ENCODE peak calls at places on chromosome 4, in ten cellular contexts. E is naive thymus-derived CD4-positive, alpha-beta T cell; B is NCI-H748 treated with DMSO at 0.1 percent for 48 hours; X is NCI-H510A; H is ELR; F is GM20000; C is astrocyte of the spinal cord; V is cerebellar cortex; D is Right ventricle myocardium superior; S is NCI-H2081. I is an unnamed sample.

GRCh38 chr4:168528131-168528949 is 31.5 kb downstream of the PALLD start:
- DNase-seq in X (no peak), H (peak), V (no peak), D (no peak), C (peak), B (no peak), S (no peak), F (no peak), E (no peak), I (no peak)

GRCh38 chr4:60944070-60944469 is 256.1 kb upstream of the ADGRL3 start:
- DNase-seq in H (no peak), D (no peak), F (no peak), B (peak), E (no peak), V (no peak), S (no peak), X (peak), C (no peak), I (peak)

GRCh38 chr4:26300314-26301307 is 20.2 kb upstream of the RBPJ start:
- DNase-seq in B (no peak), X (no peak), F (no peak), H (peak), D (no peak), C (no peak), E (no peak), V (peak), S (no peak), I (no peak)

GRCh38 chr4:95267081-95267480 is 281.7 kb downstream of the UNC5C start:
- DNase-seq in S (no peak), E (no peak), C (peak), F (no peak), D (no peak), H (peak), B (no peak), V (no peak), X (no peak), I (no peak)

GRCh38 chr4:183436417-183436816 is 8.0 kb upstream of the CDKN2AIP start:
- DNase-seq in H (no peak), E (no peak), S (no peak), F (no peak), C (no peak), V (no peak), X (no peak), D (no peak), B (no peak), I (no peak)

GRCh38 chr4:89482248-89482647 is 174.6 kb upstream of the GPRIN3 start:
- DNase-seq in B (peak), S (peak), F (peak), V (peak), H (peak), C (peak), E (no peak), X (peak), D (no peak), I (peak)

GRCh38 chr4:147378780-147379179 is 102.1 kb upstream of the EDNRA start:
- DNase-seq in X (no peak), V (no peak), E (no peak), B (no peak), F (no peak), C (no peak), D (no peak), S (no peak), H (no peak), I (no peak)

GRCh38 chr4:141425124-141425523 is 204.4 kb downstream of the ZNF330 start:
- DNase-seq in F (no peak), S (no peak), V (no peak), C (peak), E (no peak), H (peak), D (no peak), X (no peak), B (no peak), I (no peak)

GRCh38 chr4:143254479-143255216 is 69.9 kb downstream of the USP38 start:
- DNase-seq in X (no peak), V (no peak), H (no peak), F (no peak), B (no peak), E (no peak), D (no peak), C (peak), S (no peak), I (no peak)

GRCh38 chr4:40552536-40552935 is 77.1 kb downstream of the RBM47 start:
- DNase-seq in E (no peak), D (no peak), C (peak), V (peak), X (no peak), F (no peak), H (no peak), S (no peak), B (no peak), I (no peak)

GRCh38 chr4:53640576-53641459 is 49.5 kb upstream of the LNX1 start:
- DNase-seq in S (no peak), H (no peak), X (peak), B (no peak), D (no peak), V (no peak), E (no peak), F (peak), C (no peak), I (peak)

GRCh38 chr4:148173397-148174017 is 268.7 kb downstream of the NR3C2 start:
- DNase-seq in D (no peak), H (peak), E (no peak), C (peak), B (no peak), F (no peak), X (no peak), S (no peak), V (no peak), I (no peak)

GRCh38 chr4:1411436-1412375 is 5.5 kb upstream of the NKX1-1 start:
- DNase-seq in X (no peak), D (peak), C (no peak), E (no peak), S (no peak), V (no peak), B (no peak), F (peak), H (no peak), I (no peak)

GRCh38 chr4:156330436-156331031 is 376.9 kb upstream of the CTSO start:
- DNase-seq in D (no peak), V (no peak), E (no peak), F (no peak), S (no peak), H (no peak), B (no peak), X (no peak), C (no peak), I (no peak)

GRCh38 chr4:23887989-23888388 is 1.9 kb downstream of the PPARGC1A start:
- DNase-seq in X (no peak), S (no peak), H (no peak), F (no peak), V (peak), E (no peak), D (no peak), B (no peak), C (no peak), I (no peak)

GRCh38 chr4:8355864-8356565 is 84.5 kb downstream of the ACOX3 start:
- DNase-seq in F (no peak), D (peak), B (no peak), E (no peak), V (no peak), S (no peak), H (no peak), X (no peak), C (peak), I (no peak)

GRCh38 chr4:81113024-81113423 is 82.5 kb downstream of the BMP3 start:
- DNase-seq in X (no peak), E (no peak), V (no peak), D (no peak), B (no peak), C (peak), F (no peak), S (no peak), H (no peak), I (no peak)

GRCh38 chr4:684611-685010 is 4.3 kb downstream of the SLC49A3 start:
- DNase-seq in B (no peak), X (no peak), F (no peak), H (no peak), V (no peak), E (no peak), D (peak), S (no peak), C (no peak), I (no peak)

GRCh38 chr4:40264995-40265909 is 68.4 kb downstream of the RHOH start:
- DNase-seq in F (peak), D (peak), H (no peak), X (peak), S (peak), B (no peak), E (no peak), C (peak), V (no peak), I (no peak)

GRCh38 chr4:20420916-20421315 is 169.2 kb downstream of the SLIT2 start:
- DNase-seq in V (no peak), E (no peak), S (no peak), H (no peak), C (no peak), F (no peak), B (no peak), X (no peak), D (no peak), I (no peak)

GRCh38 chr4:82798168-82799005 is at the start of gene SCD5:
- DNase-seq in H (peak), B (peak), S (peak), F (peak), D (peak), V (peak), C (peak), X (peak), E (peak), I (peak)

GRCh38 chr4:81380364-81380853 is 91.3 kb downstream of the RASGEF1B start:
- DNase-seq in H (no peak), X (no peak), V (no peak), F (no peak), C (no peak), B (no peak), D (no peak), S (no peak), E (no peak), I (no peak)

GRCh38 chr4:145734576-145735329 is 54.8 kb downstream of the C4orf51 start:
- DNase-seq in X (no peak), E (no peak), B (no peak), V (peak), S (no peak), H (peak), F (peak), D (peak), C (peak), I (no peak)

GRCh38 chr4:126738926-126739325 is 893.8 kb upstream of the INTU start:
- DNase-seq in X (no peak), V (no peak), F (no peak), D (no peak), S (no peak), E (no peak), H (peak), B (no peak), C (no peak), I (no peak)

GRCh38 chr4:148503681-148504080 is 61.5 kb upstream of the NR3C2 start:
- DNase-seq in B (no peak), C (no peak), F (no peak), X (no peak), E (no peak), D (no peak), V (no peak), H (no peak), S (no peak), I (no peak)

GRCh38 chr4:85696661-85697060 is 221.7 kb downstream of the ARHGAP24 start:
- DNase-seq in F (no peak), X (no peak), D (no peak), S (no peak), C (no peak), V (no peak), H (no peak), E (no peak), B (no peak), I (no peak)

GRCh38 chr4:14513471-14513870 is 488.8 kb upstream of the CPEB2 start:
- DNase-seq in H (no peak), E (no peak), C (peak), X (no peak), B (no peak), F (no peak), S (no peak), D (no peak), V (no peak), I (no peak)

GRCh38 chr4:13618212-13618806 is 9.2 kb downstream of the BOD1L1 start:
- DNase-seq in H (no peak), F (no peak), C (no peak), S (no peak), V (no peak), X (no peak), E (no peak), B (no peak), D (no peak), I (no peak)

GRCh38 chr4:108651068-108651794 is 832 bp downstream of the OSTC start:
- DNase-seq in C (peak), D (no peak), F (no peak), V (no peak), H (peak), S (no peak), X (peak), E (no peak), B (no peak), I (no peak)

I was measured in DMS153.